ENCODE peak calls at places on chromosomes 2 and 18, in five cellular contexts. Z is K562, G is H1, Q is HCT116, L is HepG2. F is an unnamed sample.

GRCh38 chr2:217802876-217803638 is 199.7 kb downstream of the TNS1 start:
- DNase-seq in Z (no peak), G (no peak), Q (no peak), L (no peak), F (no peak)

GRCh38 chr2:114699423-114699944 is 257.0 kb downstream of the DPP10 start:
- DNase-seq in Z (no peak), G (no peak), Q (no peak), L (no peak), F (no peak)

GRCh38 chr2:88903744-88904353 is 212.4 kb downstream of the RPIA start:
- DNase-seq in Z (peak; percentile 33), G (no peak), Q (peak; percentile 31), L (peak; percentile 58), F (no peak)

GRCh38 chr2:234724850-234725249 is 227.0 kb upstream of the SH3BP4 start:
- DNase-seq in Z (no peak), G (no peak), Q (no peak), L (no peak), F (no peak)

GRCh38 chr2:126482582-126483464 is 173.1 kb upstream of the GYPC start:
- DNase-seq in Z (no peak), G (peak; percentile 48), Q (no peak), L (peak; percentile 43), F (no peak)

GRCh38 chr2:28991021-28991420 is 9.9 kb downstream of the TOGARAM2 start:
- DNase-seq in Z (no peak), G (no peak), Q (no peak), L (no peak), F (no peak)

GRCh38 chr2:86794866-86795265 is 4.2 kb upstream of the CD8A start:
- DNase-seq in Z (no peak), G (no peak), Q (no peak), L (no peak), F (no peak)

GRCh38 chr2:173654146-173654895 is 299.6 kb downstream of the CDCA7 start:
- DNase-seq in Z (no peak), G (no peak), Q (no peak), L (no peak), F (no peak)

GRCh38 chr2:172223601-172224054 is 120.9 kb upstream of the DLX2 start:
- DNase-seq in Z (no peak), G (no peak), Q (no peak), L (no peak), F (no peak)

GRCh38 chr2:63654959-63655358 is 66.2 kb downstream of the MDH1 start:
- DNase-seq in Z (no peak), G (no peak), Q (no peak), L (no peak), F (peak; percentile 26)
- TF ChIP-seq SRF in Z (no peak), G (no peak), Q (no peak), L (no peak), F (no peak)

GRCh38 chr18:63316612-63317555 is 2.7 kb downstream of the BCL2 start:
- DNase-seq in Z (no peak), G (no peak), Q (no peak), L (no peak), F (no peak)
- TF ChIP-seq SRF in Z (no peak), G (no peak), Q (no peak), L (no peak), F (no peak)

GRCh38 chr2:16149349-16150243 is 209.2 kb downstream of the MYCN start:
- DNase-seq in Z (no peak), G (peak; percentile 31), Q (no peak), L (no peak), F (no peak)
- TF ChIP-seq SRF in Z (no peak), G (no peak), Q (no peak), L (no peak), F (no peak)

GRCh38 chr2:241617431-241618154 is 19.4 kb downstream of the THAP4 start:
- DNase-seq in Z (no peak), G (no peak), Q (no peak), L (no peak), F (peak; percentile 35)

GRCh38 chr2:241618836-241619235 is 18.1 kb downstream of the THAP4 start:
- DNase-seq in Z (no peak), G (no peak), Q (no peak), L (no peak), F (no peak)

GRCh38 chr2:241619602-241620418 is 17.1 kb downstream of the THAP4 start:
- DNase-seq in Z (no peak), G (no peak), Q (no peak), L (no peak), F (no peak)

GRCh38 chr2:241618296-241618805 is 18.6 kb downstream of the THAP4 start:
- DNase-seq in Z (no peak), G (no peak), Q (no peak), L (no peak), F (peak; percentile 11)

GRCh38 chr2:241620419-241620769 is 16.6 kb downstream of the THAP4 start:
- DNase-seq in Z (no peak), G (no peak), Q (peak; percentile 33), L (no peak), F (no peak)
- TF ChIP-seq SRF in Z (no peak), G (no peak), Q (no peak), L (no peak), F (no peak)

GRCh38 chr2:160406591-160407392 is 86.8 kb downstream of the RBMS1 start:
- DNase-seq in Z (no peak), G (peak; percentile 72), Q (peak; percentile 24), L (peak; percentile 35), F (no peak)
- TF ChIP-seq SRF in Z (no peak), G (no peak), Q (no peak), L (no peak), F (no peak)

GRCh38 chr2:12089496-12089895 is 343.1 kb downstream of the LPIN1 start:
- DNase-seq in Z (no peak), G (no peak), Q (no peak), L (no peak), F (no peak)

GRCh38 chr2:12091201-12091806 is 344.9 kb downstream of the LPIN1 start:
- DNase-seq in Z (no peak), G (no peak), Q (no peak), L (no peak), F (no peak)

GRCh38 chr2:12089001-12089400 is 342.6 kb downstream of the LPIN1 start:
- DNase-seq in Z (no peak), G (no peak), Q (no peak), L (no peak), F (no peak)

GRCh38 chr2:12090072-12090471 is 343.6 kb downstream of the LPIN1 start:
- DNase-seq in Z (no peak), G (no peak), Q (no peak), L (no peak), F (no peak)

GRCh38 chr2:12090590-12090989 is 344.2 kb downstream of the LPIN1 start:
- DNase-seq in Z (no peak), G (no peak), Q (no peak), L (no peak), F (no peak)
- TF ChIP-seq SRF in Z (no peak), G (no peak), Q (no peak), L (no peak), F (no peak)

GRCh38 chr2:96802281-96802595 is 13.8 kb upstream of the CNNM3 start:
- DNase-seq in Z (no peak), G (no peak), Q (no peak), L (no peak), F (no peak)

GRCh38 chr2:96799623-96799935 is 16.5 kb upstream of the CNNM3 start:
- DNase-seq in Z (no peak), G (no peak), Q (no peak), L (no peak), F (no peak)

GRCh38 chr2:96800061-96800761 is 15.9 kb upstream of the CNNM3 start:
- DNase-seq in Z (no peak), G (no peak), Q (no peak), L (no peak), F (no peak)

GRCh38 chr2:96801464-96802280 is 14.4 kb upstream of the CNNM3 start:
- DNase-seq in Z (no peak), G (no peak), Q (no peak), L (no peak), F (no peak)

DNA sequence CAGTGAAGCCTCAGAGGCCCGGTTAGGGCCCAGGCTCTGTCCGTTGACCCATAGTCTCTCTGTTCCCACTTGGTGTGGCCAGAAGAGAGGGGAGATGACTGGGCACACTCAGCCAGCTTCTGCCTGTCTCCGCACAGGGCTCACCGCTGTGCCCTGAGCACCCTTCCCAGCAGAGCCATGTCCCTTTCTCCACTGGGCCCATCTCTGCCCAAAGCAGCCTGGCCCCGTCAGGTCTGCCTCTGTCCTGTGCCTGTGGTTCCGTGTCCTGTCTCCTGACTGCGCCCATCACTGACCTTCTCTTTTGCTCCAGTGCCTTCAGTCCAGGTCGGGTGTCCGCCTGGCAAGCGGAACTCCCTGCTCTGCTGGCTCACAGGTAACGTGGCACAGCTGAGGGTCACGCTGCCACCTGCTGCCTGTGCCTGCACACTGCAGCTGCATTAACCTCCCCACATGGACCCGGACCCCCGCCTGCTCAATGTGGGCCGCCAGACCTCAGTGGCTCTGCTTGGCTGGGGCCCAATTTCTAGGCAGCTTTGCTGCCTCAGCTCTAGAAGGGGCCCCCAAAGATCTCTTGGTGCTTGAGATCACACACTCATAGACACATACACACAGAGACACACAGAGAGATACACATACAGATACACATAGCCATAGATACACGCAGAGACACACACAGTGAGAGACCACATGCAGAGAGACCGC is 15.2 kb upstream of the CNNM3 start:
- DNase-seq in Z (peak; percentile 68), G (peak; percentile 89), Q (no peak), L (peak; percentile 71), F (no peak)
- TF ChIP-seq SRF in Z (no peak), G (no peak), Q (no peak), L (no peak), F (no peak)